ENCODE peak calls at places on chromosome 7, in eight cellular contexts. J is PC-3; I is kidney; Q is CD8-positive, alpha-beta memory T cell; M is GM23338; B is breast epithelium; K is neural progenitor cell; H is lower lobe of right lung. R is an unnamed sample. For H3K4me1, the result is how much of the 10 kb centered on the place peaks cover.

GRCh38 chr7:147170341-147171012 is 1053.9 kb downstream of the CNTNAP2 start:
- DNase-seq in J (no peak), B (no peak), K (no peak), I (no peak), M (no peak), H (no peak), Q (no peak), R (no peak)

GRCh38 chr7:91517408-91517807 is 253.2 kb downstream of the FZD1 start:
- DNase-seq in J (no peak), I (no peak), K (no peak), M (no peak), Q (no peak), H (no peak), B (no peak), R (no peak)

GRCh38 chr7:22453159-22453558 is 46.8 kb downstream of the STEAP1B start:
- DNase-seq in I (no peak), H (no peak), M (no peak), J (no peak), K (no peak), B (no peak), Q (no peak), R (no peak)

GRCh38 chr7:47510192-47510591 is 71.7 kb downstream of the TNS3 start:
- DNase-seq in B (no peak), Q (no peak), J (peak), I (peak), M (no peak), H (no peak), K (no peak), R (no peak)

GRCh38 chr7:24714676-24715010 is 42.6 kb downstream of the GSDME start:
- DNase-seq in H (no peak), B (no peak), K (peak), I (no peak), J (no peak), Q (no peak), M (no peak), R (no peak)

GRCh38 chr7:131329176-131329570 is 1.5 kb downstream of the MKLN1 start:
- DNase-seq in I (no peak), J (peak), H (no peak), M (no peak), B (no peak), K (no peak), Q (no peak), R (no peak)

GRCh38 chr7:42964849-42965805 is 33.0 kb downstream of the MRPL32 start:
- DNase-seq in B (no peak), K (no peak), J (no peak), Q (no peak), I (no peak), H (no peak), M (peak), R (no peak)

GRCh38 chr7:47581442-47581820 is 480 bp downstream of the TNS3 start:
- DNase-seq in K (peak), B (no peak), I (peak), Q (no peak), H (no peak), M (peak), J (peak), R (no peak)

GRCh38 chr7:12210179-12211053 is 678 bp upstream of the TMEM106B start:
- DNase-seq in J (peak), Q (no peak), M (peak), H (peak), K (no peak), I (no peak), B (peak), R (no peak)

GRCh38 chr7:108415821-108416536 is 40.3 kb downstream of the NRCAM start:
- DNase-seq in B (no peak), M (no peak), J (peak), I (no peak), K (peak), Q (peak), H (no peak), R (no peak)

DNA sequence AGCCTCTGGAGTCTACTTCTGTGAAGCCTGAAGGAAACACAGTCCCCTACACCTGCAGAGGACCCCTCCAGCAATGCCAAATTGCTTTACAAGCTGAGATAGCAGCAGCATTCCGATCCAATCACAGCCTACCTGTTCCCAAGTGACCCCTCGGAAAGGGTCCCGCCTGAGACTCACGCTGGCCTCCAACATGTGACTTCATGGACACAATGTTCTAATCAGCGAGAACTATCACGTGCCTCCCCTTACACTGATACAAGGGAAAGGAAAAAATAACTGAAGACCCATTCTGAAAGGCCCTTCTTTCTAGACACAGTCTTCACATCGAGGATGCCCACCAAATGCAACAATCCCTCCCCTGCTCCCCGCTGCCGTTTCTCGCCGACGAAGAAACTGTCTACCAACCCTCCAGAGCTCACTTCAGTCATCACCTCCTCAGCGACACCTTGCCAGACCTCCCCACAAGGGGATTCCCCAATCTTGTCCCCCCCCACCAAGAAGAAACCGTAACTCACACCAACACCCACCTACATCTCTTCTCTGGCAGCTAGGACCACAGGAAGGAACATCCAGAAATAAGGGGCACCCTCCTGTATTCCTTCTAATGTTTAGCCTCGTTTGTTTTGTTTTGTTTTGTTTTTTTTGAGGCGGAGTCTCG is 1.8 kb downstream of the SNX8 start:
- DNase-seq in Q (no peak), M (no peak), K (no peak), B (no peak), I (peak), H (no peak), J (no peak), R (no peak)
- H3K27ac ChIP-seq in Q (no peak), M (no peak), K (no peak), B (peak), I (no peak), H (no peak), J (no peak), R (no peak)

GRCh38 chr7:134886353-134887057 is 99.8 kb upstream of the AGBL3 start:
- DNase-seq in B (no peak), Q (no peak), H (no peak), J (peak), I (no peak), M (no peak), K (no peak), R (no peak)
- H3K4me3 ChIP-seq in B (no peak), Q (no peak), H (no peak), J (no peak), I (no peak), M (no peak), K (no peak), R (no peak)

GRCh38 chr7:73740212-73740611 is 1.6 kb upstream of the ABHD11 start:
- DNase-seq in K (no peak), I (no peak), M (no peak), Q (no peak), B (no peak), H (no peak), J (no peak), R (no peak)

GRCh38 chr7:73742753-73743641 is 4.4 kb upstream of the ABHD11 start:
- DNase-seq in Q (no peak), H (peak), M (peak), J (peak), B (peak), I (peak), K (peak), R (no peak)

GRCh38 chr7:73740771-73741170 is 2.2 kb upstream of the ABHD11 start:
- DNase-seq in H (no peak), M (peak), K (no peak), B (peak), J (no peak), Q (no peak), I (no peak), R (no peak)

GRCh38 chr7:73742338-73742752 is 3.7 kb upstream of the ABHD11 start:
- DNase-seq in I (peak), J (no peak), B (peak), M (peak), Q (no peak), H (peak), K (peak), R (no peak)

DNA sequence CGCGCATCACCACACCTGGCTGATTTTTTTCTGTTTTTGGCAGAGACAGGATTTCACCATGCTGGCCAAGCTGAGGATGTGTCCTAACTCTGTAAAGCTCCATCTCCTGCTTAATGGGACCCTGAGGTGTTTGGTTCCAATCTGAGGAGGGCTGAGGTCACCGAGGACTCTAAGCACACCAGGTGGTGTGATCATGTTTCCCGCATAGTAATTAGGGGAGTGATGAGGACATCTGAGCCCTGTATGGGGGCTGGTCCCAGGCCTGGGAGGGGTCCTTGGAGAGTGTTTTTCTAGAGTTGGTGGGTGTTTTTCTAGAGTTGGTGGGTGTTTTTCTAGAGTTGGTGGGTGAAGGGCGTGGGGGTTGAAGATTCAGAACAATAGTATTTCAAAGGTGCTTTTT is 3.0 kb upstream of the ABHD11 start:
- DNase-seq in B (no peak), I (no peak), H (no peak), Q (no peak), K (peak), M (peak), J (no peak), R (no peak)
- H3K4me1 ChIP-seq in B (under half), I (under half), H (under half), Q (under half), K (under half), M (under half), J (under half), R (under half)

GRCh38 chr7:101200504-101200861 is 353 bp downstream of the MOGAT3 start:
- DNase-seq in Q (no peak), I (no peak), H (no peak), M (no peak), J (no peak), K (no peak), B (no peak), R (no peak)
- H3K27ac ChIP-seq in Q (no peak), I (no peak), H (no peak), M (peak), J (no peak), K (no peak), B (no peak), R (no peak)

GRCh38 chr7:139828880-139829653 is at the start of gene TBXAS1:
- DNase-seq in H (peak), M (no peak), J (peak), K (no peak), B (no peak), I (no peak), Q (no peak), R (no peak)

GRCh38 chr7:139829654-139830130 is 628 bp downstream of the TBXAS1 start:
- DNase-seq in Q (no peak), B (no peak), M (no peak), K (no peak), J (no peak), I (no peak), H (no peak), R (no peak)

GRCh38 chr7:139830292-139830691 is 1.2 kb downstream of the TBXAS1 start:
- DNase-seq in Q (no peak), B (no peak), M (no peak), H (no peak), I (no peak), K (no peak), J (no peak), R (no peak)

GRCh38 chr7:139828446-139828845 is 618 bp upstream of the TBXAS1 start:
- DNase-seq in H (no peak), K (no peak), I (no peak), Q (no peak), B (no peak), J (no peak), M (no peak), R (no peak)

GRCh38 chr7:139830779-139831498 is 1.9 kb downstream of the TBXAS1 start:
- DNase-seq in B (no peak), H (no peak), K (no peak), Q (no peak), J (no peak), I (no peak), M (no peak), R (no peak)
- H3K4me3 ChIP-seq in B (no peak), H (peak), K (no peak), Q (no peak), J (no peak), I (no peak), M (no peak), R (peak)

R was measured in effector memory CD4-positive, alpha-beta T cell.